ENCODE peak calls at places on chromosomes 16 and 17, in four cellular contexts. J, I, T and P are unnamed samples. For H3K27me3, the result is how much of the 10 kb centered on the place peaks cover.

GRCh38 chr17:81294512-81295030 is 536 bp downstream of the SLC38A10 start:
- DNase-seq in J (no peak), I (peak), T (peak), P (peak)

GRCh38 chr16:687499-687898 is 2.7 kb downstream of the WDR24 start:
- DNase-seq in J (no peak), I (no peak), T (no peak), P (no peak)

GRCh38 chr16:64950731-64951130 is 171.1 kb downstream of the CDH11 start:
- DNase-seq in J (no peak), I (peak), T (no peak), P (no peak)

GRCh38 chr16:88781140-88782077 is 3.6 kb downstream of the PIEZO1 start:
- DNase-seq in J (no peak), I (no peak), T (no peak), P (peak)

GRCh38 chr17:16929281-16929680 is 42.6 kb downstream of the TNFRSF13B start:
- DNase-seq in J (no peak), I (peak), T (no peak), P (no peak)

GRCh38 chr17:45983614-45984310 is 15.3 kb upstream of the STH start:
- DNase-seq in J (no peak), I (no peak), T (no peak), P (no peak)

GRCh38 chr16:52283581-52284375 is 263.2 kb downstream of the TOX3 start:
- DNase-seq in J (no peak), I (no peak), T (no peak), P (no peak)

GRCh38 chr17:17684901-17685774 is 3.9 kb downstream of the RAI1 start:
- DNase-seq in J (no peak), I (no peak), T (peak), P (no peak)

GRCh38 chr17:70654706-70655105 is 485.4 kb downstream of the KCNJ2 start:
- DNase-seq in J (no peak), I (no peak), T (peak), P (no peak)

GRCh38 chr17:12438813-12439586 is 226.7 kb upstream of the MYOCD start:
- DNase-seq in J (no peak), I (no peak), T (no peak), P (no peak)

GRCh38 chr17:29583324-29584248 is 5.9 kb downstream of the GIT1 start:
- DNase-seq in J (no peak), I (no peak), T (peak), P (no peak)

GRCh38 chr16:70697601-70698170 is 11.8 kb upstream of the MTSS2 start:
- DNase-seq in J (no peak), I (no peak), T (no peak), P (no peak)
- TF ChIP-seq POLR2AphosphoS5 in J (no peak), I (no peak), T (no peak), P (no peak)

GRCh38 chr16:3004319-3004718 is 8.4 kb upstream of the CLDN9 start:
- DNase-seq in J (no peak), I (no peak), T (no peak), P (no peak)
- H3K27me3 ChIP-seq in J (under half), I (under half), T (under half), P (under half)

DNA sequence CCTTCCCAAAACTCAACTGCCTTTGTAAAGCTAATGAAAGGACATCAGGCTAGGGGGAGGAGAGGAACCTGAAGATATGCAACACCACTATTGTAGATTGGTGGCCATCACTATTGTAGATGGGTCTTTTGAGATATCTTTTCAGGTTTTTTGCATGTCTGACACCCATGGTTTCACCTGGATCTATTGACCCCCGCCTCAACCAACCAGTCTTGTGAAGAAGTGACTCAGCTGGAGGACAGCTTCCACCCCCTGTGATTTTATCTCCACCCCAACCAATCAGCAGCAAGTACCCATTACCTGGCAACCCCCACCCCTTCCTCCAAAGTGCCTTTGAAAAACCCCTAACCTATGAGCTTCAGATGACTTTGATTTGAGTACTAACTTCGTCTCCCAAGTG is 382.6 kb upstream of the GOT2 start:
- DNase-seq in J (no peak), I (no peak), T (no peak), P (no peak)
- TF ChIP-seq EP300 in J (no peak), I (no peak), T (no peak), P (no peak)

GRCh38 chr17:38750312-38751121 is 2.0 kb upstream of the PSMB3 start:
- DNase-seq in J (peak), I (no peak), T (no peak), P (no peak)
- TF ChIP-seq POLR2AphosphoS5 in J (no peak), I (no peak), T (no peak), P (no peak)

GRCh38 chr17:27954521-27955495 is 61.6 kb upstream of the LYRM9 start:
- DNase-seq in J (no peak), I (no peak), T (no peak), P (no peak)
- H3K27me3 ChIP-seq in J (under half), I (under half), T (under half), P (under half)

GRCh38 chr16:67109407-67110135 is at the start of gene PHAF1:
- DNase-seq in J (peak), I (peak), T (peak), P (peak)
- TF ChIP-seq EP300 in J (peak), I (no peak), T (no peak), P (no peak)

DNA sequence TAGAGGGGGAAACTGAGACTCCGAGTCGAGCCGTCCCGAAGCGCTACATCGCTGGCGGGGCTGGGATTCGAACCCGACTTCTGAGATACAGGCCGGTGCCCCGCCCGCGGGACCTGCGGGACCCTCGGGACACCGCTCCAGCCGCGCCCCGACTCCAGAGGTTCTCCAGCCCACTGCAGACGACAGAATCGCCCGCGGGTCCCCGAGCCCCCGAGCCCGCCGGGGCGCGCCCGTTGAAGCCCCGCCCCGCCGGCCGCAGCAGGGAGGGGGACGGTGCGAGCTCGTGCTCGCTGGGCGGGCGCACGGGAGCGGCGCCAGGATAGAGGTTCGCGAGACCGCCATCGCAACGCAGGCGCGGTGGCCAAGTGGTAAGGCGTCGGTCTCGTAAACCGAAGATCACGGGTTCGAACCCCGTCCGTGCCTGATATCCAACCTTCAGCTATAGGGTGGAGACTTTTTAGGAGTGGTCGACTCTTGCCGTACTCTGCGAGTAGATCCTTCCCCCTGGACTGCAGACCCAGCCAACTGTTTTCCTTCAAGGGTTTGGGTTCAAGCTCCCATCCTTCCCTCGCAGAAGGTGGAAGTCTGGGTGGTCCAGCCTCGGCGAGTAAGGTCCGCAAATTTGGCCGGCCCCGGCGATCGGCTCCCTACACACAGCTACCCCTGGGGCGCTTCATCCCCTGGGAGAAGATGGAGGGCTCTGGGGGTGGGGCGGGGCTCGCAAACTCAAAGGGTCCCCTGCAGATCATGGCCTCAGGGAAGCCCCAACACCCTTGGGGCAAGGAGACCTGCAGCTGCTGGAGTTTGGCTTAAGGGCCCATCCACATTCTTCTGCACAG is 214.6 kb downstream of the MRTFB start:
- DNase-seq in J (peak), I (peak), T (peak), P (peak)
- TF ChIP-seq POLR2AphosphoS5 in J (no peak), I (peak), T (no peak), P (no peak)

GRCh38 chr16:54993496-54993895 is 62.8 kb downstream of the IRX5 start:
- DNase-seq in J (no peak), I (no peak), T (no peak), P (no peak)
- H3K27me3 ChIP-seq in J (under half), I (under half), T (under half), P (under half)

GRCh38 chr16:4425378-4426020 is at the start of gene DNAJA3:
- DNase-seq in J (peak), I (peak), T (peak), P (peak)
- TF ChIP-seq EP300 in J (no peak), I (no peak), T (no peak), P (no peak)

DNA sequence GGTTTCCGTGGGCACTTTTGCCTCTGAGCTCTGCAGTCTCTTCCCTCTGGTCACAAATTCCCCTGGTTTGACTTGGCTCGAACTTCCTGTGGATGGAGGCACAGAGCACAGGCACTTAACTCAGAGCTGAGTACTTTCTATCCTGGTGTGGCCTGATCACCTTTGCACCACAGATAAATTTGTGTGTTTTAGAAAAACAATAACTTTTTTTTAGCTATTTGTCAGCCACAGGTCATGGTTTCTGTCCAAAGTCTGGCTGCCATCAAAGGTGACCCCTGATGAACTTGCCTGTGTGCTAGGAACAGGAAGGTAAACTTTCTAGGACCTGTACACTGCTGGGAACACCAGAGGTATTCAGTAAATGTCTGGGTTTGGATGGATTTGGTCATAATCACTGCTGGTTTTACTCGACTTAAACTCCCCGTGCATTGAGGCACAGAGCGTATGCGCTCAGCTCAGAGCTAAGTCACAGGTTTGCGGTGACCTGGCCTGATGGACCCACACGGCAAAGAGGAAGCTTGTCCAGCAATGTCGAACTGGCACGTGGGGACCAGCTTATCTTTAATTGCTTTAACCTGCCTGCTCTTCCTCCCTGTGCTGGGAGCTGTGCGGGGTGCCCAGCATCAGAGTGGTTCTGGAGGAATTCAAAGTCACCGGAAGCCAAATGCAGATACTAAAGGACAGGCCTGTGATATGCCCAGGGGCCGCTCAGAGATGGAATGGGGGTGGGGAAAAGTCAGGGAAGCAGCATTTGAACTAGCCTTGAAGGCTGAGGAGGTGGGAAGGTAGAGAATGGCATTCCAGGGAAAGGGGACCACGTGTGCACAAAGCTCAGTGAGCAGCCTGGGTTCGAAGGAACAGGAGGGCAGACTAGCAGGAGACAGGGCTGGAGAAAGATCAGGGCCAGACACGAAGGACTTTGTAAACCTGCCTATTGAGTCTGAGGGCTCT is 12.9 kb downstream of the SLC13A5 start:
- DNase-seq in J (no peak), I (peak), T (no peak), P (no peak)
- TF ChIP-seq POLR2AphosphoS5 in J (no peak), I (no peak), T (no peak), P (no peak)